ENCODE peak calls at places on chromosomes 5 and 9, in six cellular contexts. V is uterus, R is dorsolateral prefrontal cortex, X is endothelial cell, Y is heart right ventricle, N is astrocyte. W is an unnamed sample.

GRCh38 chr9:115986508-115986907 is 167.1 kb upstream of the PAPPA start:
- DNase-seq in V (no peak), N (no peak), R (no peak), X (no peak), Y (no peak), W (no peak)

GRCh38 chr5:14739538-14739937 is 75.0 kb downstream of the OTULIN start:
- DNase-seq in V (no peak), Y (no peak), R (no peak), N (peak), X (no peak), W (no peak)

GRCh38 chr5:178116406-178116885 is 3.1 kb downstream of the N4BP3 start:
- DNase-seq in Y (no peak), V (no peak), N (no peak), R (no peak), X (no peak), W (peak)

GRCh38 chr9:71249729-71250317 is 128.4 kb upstream of the TRPM3 start:
- DNase-seq in Y (peak), R (no peak), X (peak), V (no peak), N (peak), W (peak)

GRCh38 chr9:103471241-103471640 is 476.1 kb downstream of the CYLC2 start:
- DNase-seq in Y (no peak), R (no peak), N (no peak), X (no peak), V (no peak), W (no peak)

GRCh38 chr5:179192185-179192890 is 132.2 kb downstream of the ZNF354C start:
- DNase-seq in N (no peak), R (peak), V (no peak), X (no peak), Y (no peak), W (no peak)

GRCh38 chr5:118882666-118883065 is 105.7 kb downstream of the DTWD2 start:
- DNase-seq in X (no peak), R (no peak), V (no peak), N (no peak), Y (no peak), W (no peak)

GRCh38 chr5:180817847-180818246 is 15.2 kb upstream of the MGAT1 start:
- DNase-seq in Y (no peak), V (no peak), X (no peak), R (no peak), N (no peak), W (no peak)

GRCh38 chr5:81409845-81410369 is 16.0 kb upstream of the ACOT12 start:
- DNase-seq in Y (no peak), R (no peak), N (no peak), V (no peak), X (no peak), W (no peak)

GRCh38 chr5:39148983-39149534 is 70.3 kb downstream of the FYB1 start:
- DNase-seq in R (no peak), X (no peak), Y (no peak), V (no peak), N (no peak), W (no peak)

GRCh38 chr9:18060304-18060934 is 413.5 kb upstream of the ADAMTSL1 start:
- DNase-seq in N (no peak), Y (no peak), V (no peak), R (no peak), X (no peak), W (no peak)
- TF ChIP-seq CTCF in N (peak), Y (peak), V (no peak), R (no peak), X (peak), W (peak)

GRCh38 chr5:90866333-90866732 is 307.7 kb downstream of the ADGRV1 start:
- DNase-seq in X (no peak), R (no peak), N (peak), Y (no peak), V (no peak), W (no peak)
- TF ChIP-seq CTCF in X (peak), R (peak), N (peak), Y (peak), V (peak), W (peak)

DNA sequence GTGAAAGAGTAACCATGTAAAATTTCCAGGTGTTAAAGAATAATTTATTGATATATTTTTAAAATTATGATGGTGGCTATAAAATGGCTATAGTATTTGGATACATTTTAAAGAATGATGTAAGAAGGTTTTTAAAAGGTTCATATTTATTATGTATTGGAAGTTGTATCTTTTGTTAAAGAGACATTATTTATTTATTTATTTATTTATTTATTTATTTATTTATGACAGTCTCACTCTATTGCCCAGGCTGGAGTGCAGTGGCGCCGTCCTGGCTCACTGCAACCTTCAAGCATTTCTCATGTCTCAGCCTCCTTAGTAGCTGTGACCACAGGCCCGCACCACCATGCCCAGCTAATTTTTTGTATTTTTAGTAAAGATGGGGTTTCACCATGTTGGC is 89.5 kb upstream of the LHFPL2 start:
- DNase-seq in X (no peak), R (no peak), N (no peak), V (no peak), Y (no peak), W (no peak)
- TF ChIP-seq CTCF in X (no peak), R (no peak), N (no peak), V (no peak), Y (no peak), W (no peak)

GRCh38 chr5:94750681-94751080 is 132.2 kb downstream of the SLF1 start:
- DNase-seq in R (no peak), Y (no peak), V (no peak), N (no peak), X (no peak), W (no peak)
- TF ChIP-seq CTCF in R (no peak), Y (no peak), V (no peak), N (no peak), X (no peak), W (no peak)

GRCh38 chr5:61139931-61140330 is 22.3 kb downstream of the SMIM15 start:
- DNase-seq in R (no peak), V (no peak), Y (no peak), N (no peak), X (no peak), W (no peak)

GRCh38 chr5:61139094-61139873 is 23.0 kb downstream of the SMIM15 start:
- DNase-seq in X (no peak), R (no peak), Y (no peak), N (no peak), V (no peak), W (no peak)
- TF ChIP-seq CTCF in X (no peak), R (no peak), Y (no peak), N (no peak), V (no peak), W (peak)

GRCh38 chr5:67493676-67494075 is 297.1 kb upstream of the CD180 start:
- DNase-seq in R (peak), X (peak), N (no peak), V (no peak), Y (peak), W (no peak)
- TF ChIP-seq CTCF in R (peak), X (no peak), N (no peak), V (peak), Y (peak), W (peak)

DNA sequence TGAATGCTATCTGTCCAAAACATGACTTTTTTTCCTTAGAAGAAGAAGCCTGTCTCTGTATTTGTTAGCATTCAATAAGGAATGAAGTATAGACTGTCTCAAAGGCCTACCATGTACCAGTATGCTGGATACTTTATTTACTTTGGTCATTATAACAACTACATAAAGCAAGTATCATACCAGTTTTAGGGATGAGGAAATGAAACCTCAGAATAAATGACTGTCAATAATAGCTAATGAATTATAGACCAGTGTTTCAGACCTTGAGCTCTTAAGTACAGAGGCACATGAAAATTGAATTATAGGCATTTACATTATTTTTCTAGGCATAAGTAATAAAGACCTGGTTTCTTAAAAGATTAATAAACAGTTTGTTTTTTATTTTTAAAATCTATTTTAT is 166.4 kb upstream of the TLX3 start:
- DNase-seq in R (no peak), N (no peak), Y (no peak), V (no peak), X (no peak), W (no peak)
- TF ChIP-seq CTCF in R (no peak), N (no peak), Y (no peak), V (no peak), X (no peak), W (no peak)

GRCh38 chr5:52864376-52864775 is 76.7 kb downstream of the ITGA1 start:
- DNase-seq in Y (peak), N (peak), X (no peak), V (no peak), R (no peak), W (no peak)

GRCh38 chr5:52867809-52868208 is 80.1 kb downstream of the ITGA1 start:
- DNase-seq in Y (no peak), R (no peak), X (no peak), V (no peak), N (peak), W (no peak)

GRCh38 chr5:52864884-52865283 is 77.2 kb downstream of the ITGA1 start:
- DNase-seq in V (no peak), X (no peak), Y (no peak), R (no peak), N (peak), W (no peak)

GRCh38 chr5:52861368-52861767 is 73.7 kb downstream of the ITGA1 start:
- DNase-seq in V (no peak), Y (no peak), R (no peak), X (no peak), N (no peak), W (no peak)

DNA sequence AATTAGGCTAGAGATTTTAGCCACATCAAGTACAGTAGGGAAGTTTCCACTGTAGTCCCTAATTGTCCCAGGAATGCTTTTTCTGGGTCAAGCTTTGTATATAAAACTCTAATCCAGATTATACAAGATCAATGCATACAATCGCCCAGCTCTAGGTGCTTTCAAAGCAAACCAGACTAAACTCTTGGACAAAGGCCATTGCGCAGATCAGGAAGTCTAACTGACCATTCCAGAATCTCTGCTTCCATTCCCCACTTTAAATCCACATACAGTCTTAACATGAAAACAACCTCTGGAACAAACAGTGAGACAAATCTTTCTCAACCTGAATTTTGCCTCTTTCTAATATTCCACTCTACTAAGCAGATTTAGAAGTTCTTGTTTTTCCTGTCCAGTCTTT is 76.0 kb downstream of the ITGA1 start:
- DNase-seq in R (no peak), N (peak), Y (no peak), V (no peak), X (no peak), W (no peak)
- TF ChIP-seq CTCF in R (no peak), N (no peak), Y (no peak), V (no peak), X (no peak), W (no peak)

DNA sequence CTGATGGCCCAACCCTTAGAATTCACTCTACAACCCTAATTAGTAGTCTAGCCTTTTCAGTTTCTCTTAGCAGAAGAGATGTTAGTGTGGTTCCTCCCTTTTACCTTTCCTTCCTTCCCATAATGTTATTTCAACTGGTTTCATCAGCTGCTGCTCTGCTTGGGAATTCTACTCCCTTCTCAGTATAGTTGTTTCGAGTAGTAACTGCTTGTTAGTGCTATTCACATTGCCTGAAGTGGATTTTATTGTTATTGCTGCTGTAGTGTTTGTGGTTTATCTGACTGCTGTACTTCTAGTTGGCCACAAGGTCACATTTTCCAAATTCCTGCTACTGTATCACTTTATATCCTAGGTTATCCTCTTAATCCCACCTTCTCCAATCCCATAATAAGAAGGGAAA is 29.7 kb downstream of the SMIM15 start:
- DNase-seq in N (peak), R (no peak), X (no peak), Y (no peak), V (no peak), W (no peak)
- TF ChIP-seq CTCF in N (no peak), R (no peak), X (no peak), Y (no peak), V (no peak), W (no peak)

GRCh38 chr5:169637856-169638190 is 748 bp downstream of the DOCK2 start:
- DNase-seq in V (no peak), Y (no peak), N (no peak), X (no peak), R (no peak), W (no peak)
- TF ChIP-seq CTCF in V (no peak), Y (no peak), N (no peak), X (no peak), R (no peak), W (no peak)

W was measured in neural crest cell.